ENCODE peak calls at places on chromosomes 12 and 14, in four cellular contexts. Y is lower leg skin, B is mammary epithelial cell, G is foreskin fibroblast. T is an unnamed sample.
A peak's percentile ranks its signal among the peaks of the same experiment; 100 is the strongest.

GRCh38 chr12:46526231-46526630 is 153.7 kb upstream of the SLC38A2 start:
- DNase-seq in Y (no peak), B (no peak), G (no peak), T (no peak)

GRCh38 chr14:95516554-95517209 is at the start of gene SYNE3:
- DNase-seq in Y (peak; percentile 39), B (no peak), G (peak; percentile 89), T (no peak)

GRCh38 chr12:48824905-48825304 is 6.6 kb downstream of the CACNB3 start:
- DNase-seq in Y (no peak), B (no peak), G (no peak), T (no peak)

GRCh38 chr12:111367661-111368221 is 1.2 kb downstream of the PHETA1 start:
- DNase-seq in Y (no peak), B (no peak), G (peak; percentile 46), T (no peak)

GRCh38 chr14:65230287-65230728 is 128.0 kb upstream of the MAX start:
- DNase-seq in Y (no peak), B (no peak), G (no peak), T (no peak)

GRCh38 chr12:132065609-132066344 is 78.3 kb downstream of the DDX51 start:
- DNase-seq in Y (no peak), B (no peak), G (no peak), T (no peak)

GRCh38 chr12:28497889-28498411 is 307.7 kb downstream of the CCDC91 start:
- DNase-seq in Y (no peak), B (peak; percentile 63), G (peak; percentile 21), T (no peak)

GRCh38 chr12:89067436-89067835 is 284.9 kb downstream of the DUSP6 start:
- DNase-seq in Y (no peak), B (peak; percentile 95), G (peak; percentile 94), T (peak; percentile 91)

GRCh38 chr12:53251477-53252348 is 16.4 kb upstream of the ESPL1 start:
- DNase-seq in Y (peak; percentile 72), B (peak; percentile 72), G (peak; percentile 89), T (no peak)

GRCh38 chr14:31420013-31420318 is 384 bp downstream of the HEATR5A start:
- DNase-seq in Y (no peak), B (peak; percentile 58), G (no peak), T (no peak)

GRCh38 chr14:64053694-64054669 is 201.2 kb downstream of the SYNE2 start:
- DNase-seq in Y (no peak), B (peak; percentile 41), G (peak; percentile 23), T (no peak)

GRCh38 chr12:68627673-68628319 is 17.1 kb downstream of the RAP1B start:
- DNase-seq in Y (no peak), B (no peak), G (no peak), T (no peak)

GRCh38 chr14:103138483-103139370 is 15.5 kb downstream of the TNFAIP2 start:
- DNase-seq in Y (no peak), B (no peak), G (no peak), T (no peak)

GRCh38 chr12:80031229-80031628 is 68.1 kb upstream of the OTOGL start:
- DNase-seq in Y (no peak), B (no peak), G (no peak), T (no peak)
- H3K4me3 ChIP-seq in Y (no peak overlapping the region), B (no peak overlapping the region), G (no peak overlapping the region), T (no peak overlapping the region)

DNA sequence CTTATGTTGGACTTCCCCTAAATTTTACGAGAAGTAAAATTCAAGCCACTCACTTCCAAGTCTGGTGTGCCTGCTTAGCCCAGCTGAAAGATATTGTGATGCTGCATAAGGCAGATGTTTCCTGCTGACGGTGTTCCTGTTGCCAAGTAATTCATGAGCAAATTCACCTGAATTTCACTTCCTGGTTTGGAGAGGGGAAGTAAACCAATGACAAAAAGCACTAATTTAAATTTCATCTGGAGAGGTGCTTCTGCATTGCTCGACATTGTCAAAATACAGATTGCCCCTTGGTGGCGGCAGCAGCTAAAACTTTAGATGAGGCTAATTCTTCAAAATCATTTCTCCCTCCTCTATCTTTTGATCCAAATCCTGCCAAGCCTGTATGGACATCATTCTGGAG is 281.1 kb downstream of the AACS start:
- DNase-seq in Y (no peak), B (no peak), G (no peak), T (no peak)
- TF ChIP-seq CTCF in Y (no peak), B (no peak), G (no peak), T (no peak)

GRCh38 chr14:24137529-24138395 is 1.8 kb downstream of the PSME1 start:
- DNase-seq in Y (no peak), B (no peak), G (no peak), T (no peak)
- H3K4me3 ChIP-seq in Y (no peak overlapping the region), B (no peak overlapping the region), G (no peak overlapping the region), T (no peak overlapping the region)

GRCh38 chr14:50262865-50263264 is 31.5 kb upstream of the SOS2 start:
- DNase-seq in Y (no peak), B (no peak), G (no peak), T (no peak)

GRCh38 chr14:50260072-50260471 is 28.7 kb upstream of the SOS2 start:
- DNase-seq in Y (no peak), B (no peak), G (no peak), T (no peak)

GRCh38 chr14:50263321-50263720 is 31.9 kb upstream of the SOS2 start:
- DNase-seq in Y (no peak), B (no peak), G (no peak), T (no peak)

GRCh38 chr14:50257728-50258127 is 26.4 kb upstream of the SOS2 start:
- DNase-seq in Y (no peak), B (peak; percentile 28), G (no peak), T (no peak)

GRCh38 chr14:50260511-50260910 is 29.1 kb upstream of the SOS2 start:
- DNase-seq in Y (no peak), B (peak; percentile 22), G (peak; percentile 72), T (peak; percentile 3)
- TF ChIP-seq CTCF in Y (no peak), B (peak; percentile 42), G (peak; percentile 55), T (peak; percentile 65)

GRCh38 chr12:127179199-127179598 is 1087.8 kb upstream of the TMEM132C start:
- DNase-seq in Y (peak; percentile 30), B (peak; percentile 21), G (peak; percentile 75), T (no peak)
- H3K4me3 ChIP-seq in Y (no peak overlapping the region), B (no peak overlapping the region), G (no peak overlapping the region), T (no peak overlapping the region)

DNA sequence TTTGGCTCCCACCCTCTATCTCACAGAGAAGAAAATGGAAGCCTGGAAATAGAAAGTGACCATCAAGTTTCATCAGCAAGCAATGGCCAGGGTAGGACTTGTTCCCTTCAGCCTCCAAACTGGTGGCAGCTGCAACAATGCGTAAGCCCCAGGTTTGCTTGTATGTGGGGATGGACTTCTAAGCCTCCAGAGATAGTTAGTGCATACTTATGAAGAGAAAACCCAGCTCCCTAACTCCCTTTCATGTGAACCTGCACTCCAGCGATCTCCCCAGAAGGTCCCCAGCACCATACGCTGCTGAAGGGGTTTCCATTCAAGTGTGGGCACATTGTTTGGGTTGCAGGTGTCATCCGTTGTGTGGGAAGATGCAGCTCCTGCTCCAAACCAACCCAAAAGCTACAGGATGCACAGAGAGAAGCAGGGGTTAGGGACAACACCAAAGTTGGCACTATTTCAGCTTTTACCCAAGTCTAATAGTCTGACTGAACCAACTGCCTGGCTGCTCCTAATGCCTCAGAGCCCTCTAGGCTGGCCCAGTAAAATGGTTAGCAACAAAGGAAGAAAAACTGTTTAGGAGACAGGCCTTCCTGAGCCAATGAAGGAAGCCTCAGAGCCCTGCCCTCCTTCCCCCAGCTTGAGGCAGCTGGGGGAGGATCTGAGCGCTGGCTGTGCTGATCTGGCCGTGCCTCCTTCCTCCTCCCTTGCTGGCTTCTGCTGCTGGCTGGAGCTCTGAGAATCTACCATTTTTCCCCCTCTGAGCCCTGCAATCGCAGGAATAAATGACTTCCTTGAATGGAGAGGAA is 12.3 kb downstream of the ZFP36L1 start:
- DNase-seq in Y (peak; percentile 50), B (no peak), G (peak; percentile 89), T (no peak)
- TF ChIP-seq CTCF in Y (no peak), B (no peak), G (no peak), T (no peak)

DNA sequence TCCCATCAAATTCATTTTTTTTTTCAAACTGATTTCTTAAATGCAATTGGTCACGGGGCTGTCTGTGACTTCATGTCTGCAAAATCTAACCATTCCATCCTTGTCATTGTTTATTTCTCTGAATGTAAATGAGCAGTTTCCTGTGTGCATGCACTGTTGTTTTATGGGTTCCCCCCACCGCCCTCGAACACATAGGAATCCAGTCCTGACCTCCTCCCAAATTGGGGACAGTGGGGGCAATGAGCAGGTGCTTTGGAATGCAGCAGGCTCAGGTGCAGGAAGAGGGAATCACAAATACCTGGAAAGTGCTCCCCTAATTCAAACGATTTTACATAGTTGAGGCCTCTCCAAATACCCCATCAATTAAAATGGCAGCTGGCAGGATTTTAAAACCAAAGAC is 62.6 kb upstream of the ESRRB start:
- DNase-seq in Y (no peak), B (no peak), G (no peak), T (no peak)
- H3K4me3 ChIP-seq in Y (no peak overlapping the region), B (no peak overlapping the region), G (no peak overlapping the region), T (no peak overlapping the region)

T was measured in AG09309.